ENCODE peak calls at places on chromosomes 7 and 10, in five cellular contexts. Z is NCI-H460, Q is HCEC 1CT, U is tibial nerve, R is BJ. I is an unnamed sample.
A peak's percentile ranks its signal among the peaks of the same experiment; 100 is the strongest.

GRCh38 chr10:100519321-100520051 is at the start of gene SEC31B:
- DNase-seq in Q (no peak), U (no peak), Z (no peak), R (no peak), I (peak; percentile 67)

GRCh38 chr7:95205821-95206220 is 118.5 kb downstream of the PON1 start:
- DNase-seq in R (no peak), U (no peak), Q (peak; percentile 46), Z (no peak), I (no peak)

GRCh38 chr7:1668932-1669485 is 1.1 kb upstream of the ELFN1 start:
- DNase-seq in Z (no peak), Q (no peak), U (no peak), R (no peak), I (no peak)

GRCh38 chr10:35379226-35380137 is 43.2 kb downstream of the CCNY start:
- DNase-seq in U (peak; percentile 32), Z (no peak), Q (peak; percentile 20), R (no peak), I (peak; percentile 31)

GRCh38 chr7:74479066-74479781 is 25.5 kb downstream of the GTF2IRD1 start:
- DNase-seq in Q (no peak), R (no peak), Z (peak; percentile 45), U (no peak), I (peak; percentile 87)

GRCh38 chr10:55629792-55630490 is 731.1 kb downstream of the ZWINT start:
- DNase-seq in R (no peak), U (no peak), Z (peak; percentile 81), Q (no peak), I (no peak)

GRCh38 chr10:17213646-17214349 is 12.3 kb upstream of the TRDMT1 start:
- DNase-seq in U (no peak), R (no peak), Z (no peak), Q (peak; percentile 77), I (no peak)

GRCh38 chr10:103457176-103457712 is 1.5 kb downstream of the CALHM1 start:
- DNase-seq in Z (no peak), Q (no peak), R (no peak), U (no peak), I (no peak)